ENCODE peak calls at places on chromosomes 3 and 15, in five cellular contexts. H is testis, K is body of pancreas, A is uterus, O is breast epithelium. I is an unnamed sample.

GRCh38 chr15:44763848-44764247 is 27.5 kb downstream of the TRIM69 start:
- DNase-seq in H (no peak), K (no peak), A (no peak), O (no peak), I (no peak)

GRCh38 chr3:179969525-179969924 is 67.2 kb downstream of the PEX5L start:
- DNase-seq in H (no peak), K (no peak), A (no peak), O (no peak), I (no peak)

GRCh38 chr3:169966951-169967915 is 626 bp downstream of the SEC62 start:
- DNase-seq in H (peak), K (peak), A (no peak), O (peak), I (peak)

GRCh38 chr3:2061360-2061759 is 37.3 kb upstream of the CNTN4 start:
- DNase-seq in H (no peak), K (no peak), A (no peak), O (no peak), I (no peak)

GRCh38 chr3:45185461-45185860 is 39.3 kb upstream of the CDCP1 start:
- DNase-seq in H (no peak), K (no peak), A (no peak), O (no peak), I (no peak)

GRCh38 chr3:69463546-69463945 is 77.7 kb upstream of the FRMD4B start:
- DNase-seq in H (no peak), K (no peak), A (no peak), O (no peak), I (no peak)

GRCh38 chr3:18402140-18402834 is 22.9 kb downstream of the SATB1 start:
- DNase-seq in H (no peak), K (no peak), A (no peak), O (no peak), I (no peak)

GRCh38 chr3:72651498-72651897 is 196.7 kb downstream of the SHQ1 start:
- DNase-seq in H (no peak), K (no peak), A (no peak), O (no peak), I (no peak)

GRCh38 chr3:139537325-139537724 is 2.2 kb downstream of the RBP1 start:
- DNase-seq in H (no peak), K (no peak), A (peak), O (no peak), I (no peak)

GRCh38 chr3:196193037-196193737 is 18.0 kb downstream of the ZDHHC19 start:
- DNase-seq in H (no peak), K (no peak), A (no peak), O (no peak), I (no peak)

GRCh38 chr3:155745795-155746550 is 1.1 kb upstream of the PLCH1 start:
- DNase-seq in H (peak), K (peak), A (no peak), O (no peak), I (no peak)

GRCh38 chr3:196320110-196320509 is 2.1 kb upstream of the DYNLT2B start:
- DNase-seq in H (no peak), K (no peak), A (no peak), O (no peak), I (no peak)

GRCh38 chr3:69999191-70000027 is at the start of gene SAMMSON:
- DNase-seq in H (peak), K (peak), A (peak), O (peak), I (no peak)

GRCh38 chr3:62992520-62992919 is 117.3 kb upstream of the CADPS start:
- DNase-seq in H (no peak), K (no peak), A (no peak), O (no peak), I (no peak)

GRCh38 chr3:46670891-46671427 is 22.5 kb downstream of the ALS2CL start:
- DNase-seq in H (no peak), K (no peak), A (peak), O (peak), I (peak)

GRCh38 chr15:55977225-55977624 is 16.2 kb downstream of the NEDD4 start:
- DNase-seq in H (no peak), K (no peak), A (no peak), O (no peak), I (no peak)

GRCh38 chr3:45881031-45882022 is 5.0 kb upstream of the CCR9 start:
- DNase-seq in H (no peak), K (no peak), A (no peak), O (no peak), I (no peak)

GRCh38 chr15:40930430-40931299 is 1.5 kb downstream of the DLL4 start:
- DNase-seq in H (peak), K (peak), A (peak), O (no peak), I (no peak)

GRCh38 chr3:136675150-136675858 is 76.9 kb downstream of the STAG1 start:
- DNase-seq in H (no peak), K (no peak), A (no peak), O (no peak), I (no peak)

DNA sequence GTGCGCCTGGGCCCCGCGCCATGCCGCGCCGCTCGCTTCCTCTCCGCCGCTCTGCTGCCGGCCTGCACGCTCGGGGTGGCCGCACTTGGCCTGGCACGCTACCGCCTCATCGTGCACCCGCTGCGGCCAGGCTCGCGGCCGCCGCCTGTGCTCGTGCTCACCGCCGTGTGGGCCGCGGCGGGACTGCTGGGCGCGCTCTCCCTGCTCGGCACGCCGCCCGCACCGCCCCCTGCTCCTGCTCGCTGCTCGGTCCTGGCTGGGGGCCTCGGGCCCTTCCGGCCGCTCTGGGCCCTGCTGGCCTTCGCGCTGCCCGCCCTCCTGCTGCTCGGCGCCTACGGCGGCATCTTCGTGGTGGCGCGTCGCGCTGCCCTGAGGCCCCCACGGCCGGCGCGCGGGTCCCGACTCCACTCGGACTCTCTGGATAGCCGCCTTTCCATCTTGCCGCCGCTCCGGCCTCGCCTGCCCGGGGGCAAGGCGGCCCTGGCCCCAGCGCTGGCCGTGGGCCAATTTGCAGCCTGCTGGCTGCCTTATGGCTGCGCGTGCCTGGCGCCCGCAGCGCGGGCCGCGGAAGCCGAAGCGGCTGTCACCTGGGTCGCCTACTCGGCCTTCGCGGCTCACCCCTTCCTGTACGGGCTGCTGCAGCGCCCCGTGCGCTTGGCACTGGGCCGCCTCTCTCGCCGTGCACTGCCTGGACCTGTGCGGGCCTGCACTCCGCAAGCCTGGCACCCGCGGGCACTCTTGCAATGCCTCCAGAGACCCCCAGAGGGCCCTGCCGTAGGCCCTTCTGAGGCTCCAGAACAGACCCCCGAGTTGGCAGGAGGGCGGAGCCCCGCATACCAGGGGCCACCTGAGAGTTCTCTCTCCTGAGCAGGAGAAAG is 951 bp downstream of the GPR62 start:
- DNase-seq in H (peak), K (peak), A (peak), O (no peak), I (no peak)
- TF ChIP-seq CTCF in H (peak), K (peak), A (peak), O (no peak), I (no peak)

GRCh38 chr3:13016083-13016725 is 57.0 kb downstream of the IQSEC1 start:
- DNase-seq in H (no peak), K (no peak), A (no peak), O (peak), I (peak)
- TF ChIP-seq POLR2A in H (no peak), K (no peak), A (no peak), O (no peak), I (no peak)

DNA sequence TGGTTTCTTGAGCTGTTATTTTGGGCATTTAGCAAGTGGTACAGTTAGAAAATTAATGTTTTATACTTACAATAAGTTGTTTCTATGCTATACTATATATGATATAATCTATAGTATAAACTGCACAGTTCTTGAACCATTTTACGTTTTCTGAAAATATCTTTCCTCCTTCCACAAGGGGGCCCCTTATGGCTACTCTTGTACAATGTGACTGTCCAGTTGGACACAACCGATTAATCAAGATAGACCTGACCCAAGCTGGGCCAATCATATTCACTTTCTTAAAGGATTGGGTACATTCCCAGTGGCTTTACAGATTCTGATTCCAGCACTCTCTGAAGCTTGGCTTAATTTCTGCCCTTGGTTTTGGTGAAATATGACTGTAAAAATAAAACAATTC is 953.4 kb downstream of the AGBL1 start:
- DNase-seq in H (no peak), K (no peak), A (no peak), O (no peak), I (no peak)
- TF ChIP-seq CTCF in H (peak), K (no peak), A (no peak), O (no peak), I (no peak)

DNA sequence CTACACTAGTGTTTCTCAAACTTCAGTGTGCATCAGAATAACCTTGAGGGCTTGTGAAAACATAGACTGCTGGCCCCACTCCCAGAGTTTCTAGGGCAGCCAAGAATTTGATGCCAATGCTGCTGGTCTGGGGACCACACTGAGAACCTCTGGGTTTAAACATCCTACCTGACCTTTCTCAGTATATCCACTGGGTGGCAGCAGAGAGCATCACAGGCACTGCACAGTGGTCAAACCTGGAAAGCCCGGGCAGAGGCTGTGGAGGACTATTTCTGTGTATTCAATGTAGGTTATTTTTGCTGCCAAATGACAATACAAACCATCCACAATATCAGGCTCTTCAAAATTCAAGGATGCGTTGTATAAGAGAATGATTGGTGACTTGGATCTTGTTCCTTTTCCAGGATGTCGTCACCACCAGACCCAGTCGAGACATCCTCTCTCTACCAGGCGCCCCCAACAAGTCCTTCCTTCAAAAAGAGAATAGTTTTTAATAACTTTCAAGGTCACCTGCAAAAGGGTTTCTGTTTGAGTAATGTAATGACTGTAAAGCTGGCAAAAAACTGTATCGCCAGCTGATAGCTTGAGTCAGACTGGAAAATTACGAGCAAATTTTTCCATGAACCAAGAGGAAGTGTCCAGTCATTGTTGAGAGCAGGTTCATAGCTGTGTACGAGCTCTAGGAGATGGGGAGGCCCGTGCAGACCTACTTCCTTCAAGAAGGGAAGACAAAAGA is 30.6 kb upstream of the MYZAP start:
- DNase-seq in H (peak), K (peak), A (peak), O (peak), I (peak)
- TF ChIP-seq POLR2A in H (no peak), K (no peak), A (no peak), O (no peak), I (no peak)

GRCh38 chr15:42575188-42576039 is at the start of gene STARD9:
- DNase-seq in H (peak), K (peak), A (peak), O (peak), I (peak)
- TF ChIP-seq CTCF in H (no peak), K (no peak), A (no peak), O (no peak), I (no peak)

GRCh38 chr15:52483712-52484111 is 45.0 kb downstream of the MYO5A start:
- DNase-seq in H (no peak), K (no peak), A (no peak), O (no peak), I (peak)

GRCh38 chr15:52485290-52485689 is 43.4 kb downstream of the MYO5A start:
- DNase-seq in H (no peak), K (no peak), A (no peak), O (no peak), I (no peak)

GRCh38 chr15:52486003-52486996 is 42.4 kb downstream of the MYO5A start:
- DNase-seq in H (no peak), K (no peak), A (no peak), O (no peak), I (no peak)

GRCh38 chr15:52480990-52481389 is 47.7 kb downstream of the MYO5A start:
- DNase-seq in H (no peak), K (no peak), A (no peak), O (no peak), I (no peak)

DNA sequence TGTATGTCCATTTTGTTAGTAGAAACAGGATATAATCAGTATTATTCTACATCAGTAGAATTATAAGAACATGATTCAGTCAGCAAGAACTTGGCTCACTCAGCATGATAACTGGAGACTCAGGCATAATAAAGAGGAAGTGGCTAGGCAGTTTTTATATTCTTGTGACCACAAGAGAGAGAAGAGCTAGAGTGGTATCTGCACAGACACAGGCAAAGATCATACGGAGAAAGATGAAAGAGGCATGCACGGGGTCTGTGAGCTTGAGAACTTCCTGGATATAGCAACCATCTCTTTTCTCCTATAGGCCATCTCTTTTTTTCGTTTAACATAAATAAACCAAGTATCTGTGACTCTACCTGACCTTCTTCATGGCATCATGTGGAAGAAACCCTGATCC is 46.8 kb downstream of the MYO5A start:
- DNase-seq in H (no peak), K (peak), A (no peak), O (no peak), I (no peak)
- TF ChIP-seq POLR2A in H (no peak), K (no peak), A (no peak), O (no peak), I (no peak)